ENCODE peak calls at places on chromosomes 12 and 14, in ten cellular contexts. Y is heart right ventricle, R is AG10803, J is cardiac muscle cell, U is AG09309, D is astrocyte of the cerebellum, Z is fibroblast of pulmonary artery, E is activated B cell treated with CpG ODN at 0.5 μM for 24 hours, T is upper lobe of right lung, K is bronchial epithelial cell. Q is an unnamed sample.

GRCh38 chr12:685388-685787 is 22.1 kb upstream of the NINJ2 start:
- DNase-seq in Y (no peak), R (no peak), J (no peak), U (no peak), D (peak), Z (peak), E (peak), T (no peak), K (peak), Q (no peak)

GRCh38 chr12:95277139-95277538 is 59.5 kb downstream of the VEZT start:
- DNase-seq in Y (no peak), R (peak), J (no peak), U (peak), D (peak), Z (peak), E (no peak), T (no peak), K (peak), Q (no peak)

GRCh38 chr14:91063119-91063518 is 2.7 kb upstream of the RPS6KA5 start:
- DNase-seq in Y (no peak), R (no peak), J (no peak), U (no peak), D (no peak), Z (peak), E (no peak), T (no peak), K (no peak), Q (no peak)

GRCh38 chr12:120713861-120714482 is 3.7 kb downstream of the UNC119B start:
- DNase-seq in Y (peak), R (peak), J (peak), U (peak), D (peak), Z (peak), E (no peak), T (no peak), K (peak), Q (peak)

GRCh38 chr12:6538420-6539275 is 4.3 kb downstream of the GAPDH start:
- DNase-seq in Y (no peak), R (peak), J (no peak), U (no peak), D (no peak), Z (no peak), E (no peak), T (no peak), K (peak), Q (no peak)

GRCh38 chr14:71549421-71549820 is 382.8 kb upstream of the RGS6 start:
- DNase-seq in Y (no peak), R (no peak), J (no peak), U (no peak), D (no peak), Z (no peak), E (no peak), T (no peak), K (no peak), Q (no peak)

GRCh38 chr14:59483360-59483759 is 848 bp downstream of the L3HYPDH start:
- DNase-seq in Y (no peak), R (peak), J (no peak), U (no peak), D (peak), Z (peak), E (no peak), T (no peak), K (peak), Q (no peak)

GRCh38 chr12:13175499-13175898 is 21.0 kb upstream of the EMP1 start:
- DNase-seq in Y (no peak), R (peak), J (no peak), U (no peak), D (no peak), Z (no peak), E (no peak), T (no peak), K (peak), Q (no peak)

GRCh38 chr12:129911437-129912049 is 7.7 kb upstream of the TMEM132D start:
- DNase-seq in Y (peak), R (peak), J (peak), U (no peak), D (peak), Z (peak), E (no peak), T (peak), K (peak), Q (peak)

GRCh38 chr12:12403264-12404248 is 46.7 kb downstream of the BORCS5 start:
- DNase-seq in Y (no peak), R (no peak), J (no peak), U (no peak), D (no peak), Z (peak), E (no peak), T (no peak), K (no peak), Q (no peak)

GRCh38 chr12:123085730-123086487 is 65.0 kb downstream of the PITPNM2 start:
- DNase-seq in Y (no peak), R (peak), J (no peak), U (no peak), D (no peak), Z (peak), E (no peak), T (no peak), K (peak), Q (no peak)

GRCh38 chr14:65449647-65450046 is 37.1 kb downstream of the FUT8 start:
- DNase-seq in Y (no peak), R (no peak), J (no peak), U (no peak), D (no peak), Z (no peak), E (no peak), T (no peak), K (no peak), Q (no peak)

GRCh38 chr14:23478109-23478698 is 8.7 kb downstream of the NGDN start:
- DNase-seq in Y (peak), R (peak), J (peak), U (peak), D (peak), Z (peak), E (peak), T (no peak), K (peak), Q (peak)

GRCh38 chr14:35456261-35456660 is 51.7 kb upstream of the NFKBIA start:
- DNase-seq in Y (no peak), R (no peak), J (no peak), U (no peak), D (no peak), Z (no peak), E (no peak), T (no peak), K (no peak), Q (no peak)

GRCh38 chr14:24461336-24461735 is 18.8 kb upstream of the SDR39U1 start:
- DNase-seq in Y (no peak), R (no peak), J (no peak), U (no peak), D (no peak), Z (no peak), E (no peak), T (no peak), K (peak), Q (no peak)

GRCh38 chr12:118780939-118781338 is 200.4 kb upstream of the SRRM4 start:
- DNase-seq in Y (no peak), R (no peak), J (no peak), U (no peak), D (no peak), Z (no peak), E (no peak), T (no peak), K (no peak), Q (no peak)

GRCh38 chr12:92338671-92339070 is 193.0 kb upstream of the BTG1 start:
- DNase-seq in Y (no peak), R (peak), J (no peak), U (no peak), D (no peak), Z (peak), E (no peak), T (no peak), K (no peak), Q (no peak)

GRCh38 chr14:50342211-50343080 is 30.3 kb downstream of the DMAC2L start:
- DNase-seq in Y (peak), R (peak), J (peak), U (peak), D (peak), Z (peak), E (no peak), T (no peak), K (peak), Q (peak)

GRCh38 chr12:65631621-65632111 is 192.6 kb upstream of the HMGA2 start:
- DNase-seq in Y (peak), R (peak), J (no peak), U (peak), D (peak), Z (peak), E (no peak), T (no peak), K (peak), Q (no peak)

GRCh38 chr12:3313655-3314305 is 177.2 kb upstream of the PRMT8 start:
- DNase-seq in Y (no peak), R (peak), J (peak), U (no peak), D (no peak), Z (peak), E (no peak), T (no peak), K (no peak), Q (peak)

GRCh38 chr14:34359423-34360120 is 102.5 kb downstream of the SPTSSA start:
- DNase-seq in Y (no peak), R (no peak), J (peak), U (no peak), D (no peak), Z (no peak), E (no peak), T (no peak), K (peak), Q (no peak)

GRCh38 chr12:133057446-133057845 is 20.1 kb downstream of the ZNF84 start:
- DNase-seq in Y (no peak), R (no peak), J (no peak), U (no peak), D (no peak), Z (peak), E (no peak), T (no peak), K (no peak), Q (no peak)

GRCh38 chr12:28941248-28941647 is 207.8 kb upstream of the FAR2 start:
- DNase-seq in Y (no peak), R (peak), J (no peak), U (no peak), D (no peak), Z (peak), E (no peak), T (no peak), K (peak), Q (no peak)

GRCh38 chr12:122834921-122835692 is at the start of gene HIP1R:
- DNase-seq in Y (no peak), R (no peak), J (peak), U (no peak), D (no peak), Z (peak), E (peak), T (peak), K (no peak), Q (peak)

GRCh38 chr12:4270016-4270669 is 3.4 kb upstream of the CCND2 start:
- DNase-seq in Y (no peak), R (no peak), J (no peak), U (no peak), D (no peak), Z (no peak), E (peak), T (no peak), K (peak), Q (no peak)

GRCh38 chr12:59940676-59941342 is 345.0 kb downstream of the SLC16A7 start:
- DNase-seq in Y (no peak), R (peak), J (no peak), U (no peak), D (no peak), Z (no peak), E (no peak), T (no peak), K (no peak), Q (no peak)

GRCh38 chr12:58433969-58434368 is 486.3 kb downstream of the LRIG3 start:
- DNase-seq in Y (no peak), R (no peak), J (no peak), U (no peak), D (no peak), Z (no peak), E (no peak), T (no peak), K (peak), Q (no peak)

GRCh38 chr12:16243487-16244412 is 33.7 kb downstream of the SLC15A5 start:
- DNase-seq in Y (no peak), R (no peak), J (no peak), U (no peak), D (no peak), Z (no peak), E (no peak), T (no peak), K (no peak), Q (no peak)

GRCh38 chr14:96130854-96131253 is 73.8 kb upstream of the BDKRB2 start:
- DNase-seq in Y (no peak), R (peak), J (no peak), U (no peak), D (no peak), Z (peak), E (no peak), T (no peak), K (peak), Q (no peak)

GRCh38 chr12:107418976-107419375 is 266.6 kb upstream of the PWP1 start:
- DNase-seq in Y (no peak), R (no peak), J (no peak), U (no peak), D (no peak), Z (no peak), E (no peak), T (no peak), K (no peak), Q (no peak)

GRCh38 chr12:69511870-69512269 is 41.7 kb downstream of the FRS2 start:
- DNase-seq in Y (no peak), R (no peak), J (no peak), U (no peak), D (no peak), Z (no peak), E (no peak), T (no peak), K (no peak), Q (no peak)

GRCh38 chr12:84502180-84502857 is 410.3 kb downstream of the SLC6A15 start:
- DNase-seq in Y (no peak), R (no peak), J (no peak), U (no peak), D (no peak), Z (no peak), E (no peak), T (no peak), K (peak), Q (no peak)

GRCh38 chr12:84502907-84503787 is 409.5 kb downstream of the SLC6A15 start:
- DNase-seq in Y (peak), R (peak), J (peak), U (peak), D (peak), Z (peak), E (no peak), T (no peak), K (peak), Q (peak)

GRCh38 chr12:84492381-84492883 is 420.2 kb downstream of the SLC6A15 start:
- DNase-seq in Y (no peak), R (no peak), J (no peak), U (no peak), D (no peak), Z (no peak), E (no peak), T (no peak), K (no peak), Q (no peak)

GRCh38 chr12:84497819-84498218 is 414.8 kb downstream of the SLC6A15 start:
- DNase-seq in Y (no peak), R (no peak), J (peak), U (no peak), D (peak), Z (peak), E (no peak), T (no peak), K (no peak), Q (no peak)
- TF ChIP-seq CTCF in Y (peak), R (peak), J (peak), U (peak), D (peak), Z (peak), E (no peak), T (no peak), K (no peak), Q (no peak)

GRCh38 chr14:103123634-103124500 is 606 bp downstream of the TNFAIP2 start:
- DNase-seq in Y (peak), R (peak), J (no peak), U (no peak), D (no peak), Z (peak), E (no peak), T (no peak), K (no peak), Q (no peak)
- TF ChIP-seq CTCF in Y (peak), R (peak), J (peak), U (peak), D (peak), Z (peak), E (no peak), T (peak), K (peak), Q (no peak)

DNA sequence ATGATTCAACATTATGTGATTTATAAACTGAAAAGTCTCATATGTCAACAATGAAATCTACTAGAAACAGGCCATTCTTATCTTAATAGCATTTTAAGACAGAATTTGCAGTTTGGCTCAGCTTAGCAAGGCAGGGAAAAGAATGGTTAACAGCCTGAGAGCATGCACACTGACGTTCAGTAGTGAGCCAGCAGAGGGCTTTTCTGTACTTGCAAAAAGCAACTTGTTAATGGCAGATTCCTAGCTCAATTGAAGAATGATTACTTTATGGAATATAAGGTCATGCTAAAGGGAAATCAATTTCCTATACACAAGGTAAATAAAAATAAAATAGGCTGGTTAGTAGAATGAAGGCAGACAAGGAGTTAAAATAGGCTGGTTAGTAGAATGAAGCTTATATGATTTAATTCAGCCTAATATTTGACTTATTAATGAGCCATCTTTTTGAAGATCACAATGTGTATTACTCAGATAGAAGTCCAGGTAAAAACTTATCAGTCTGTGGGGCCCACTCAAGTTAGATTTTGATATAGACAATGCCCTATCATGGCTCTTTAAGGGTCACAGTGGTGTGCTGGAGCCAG is 95.9 kb downstream of the OTOGL start:
- DNase-seq in Y (peak), R (peak), J (peak), U (peak), D (peak), Z (peak), E (no peak), T (no peak), K (peak), Q (no peak)
- TF ChIP-seq CTCF in Y (peak), R (peak), J (peak), U (peak), D (peak), Z (peak), E (no peak), T (peak), K (peak), Q (peak)

GRCh38 chr14:89625988-89626806 is 209.2 kb upstream of the FOXN3 start:
- DNase-seq in Y (no peak), R (no peak), J (no peak), U (no peak), D (no peak), Z (no peak), E (no peak), T (no peak), K (peak), Q (no peak)
- TF ChIP-seq CTCF in Y (no peak), R (no peak), J (no peak), U (no peak), D (no peak), Z (no peak), E (no peak), T (no peak), K (no peak), Q (no peak)

DNA sequence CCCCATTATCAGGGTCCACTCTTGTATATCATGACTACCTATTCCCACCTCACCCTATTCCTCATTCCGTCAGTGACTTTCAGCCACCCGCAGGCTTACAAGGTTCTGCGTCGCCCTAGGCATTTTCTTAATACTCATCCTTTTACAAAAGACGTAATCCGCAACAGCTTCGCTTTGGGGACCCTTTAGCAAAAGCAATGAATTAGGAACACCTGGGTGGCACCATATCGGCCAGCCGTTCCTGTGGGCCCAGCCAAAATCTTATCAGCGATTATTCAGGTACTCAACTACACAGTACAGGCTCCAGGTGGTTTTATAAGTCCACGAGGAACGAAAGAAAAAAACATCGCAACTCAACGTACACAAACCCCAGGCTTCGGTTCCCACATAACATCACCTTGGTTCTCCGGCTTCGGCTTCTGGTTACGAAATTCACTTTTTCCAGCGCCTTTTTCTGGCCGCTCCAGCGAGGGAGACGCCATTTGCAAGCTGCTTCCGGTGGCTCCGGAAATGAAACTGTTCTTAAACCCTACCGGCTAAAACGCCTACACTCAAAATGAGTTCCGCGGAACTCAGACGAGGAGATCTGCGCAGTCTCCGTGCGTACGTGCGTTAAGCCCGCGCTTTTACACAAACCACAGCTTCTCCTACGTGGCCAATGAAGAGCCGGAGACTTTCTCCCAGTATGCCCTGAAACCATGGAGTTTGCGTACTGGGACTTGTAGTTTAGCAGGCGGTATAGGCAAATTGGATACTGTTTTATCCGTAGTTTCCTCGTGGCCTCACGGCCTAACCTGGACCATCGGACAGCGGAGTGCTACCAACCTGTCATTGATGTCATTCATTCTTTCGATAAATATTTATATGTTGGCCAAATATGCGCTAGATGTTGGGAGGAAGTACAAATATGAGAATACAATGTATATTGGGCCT is at the start of gene KRR1:
- DNase-seq in Y (peak), R (peak), J (peak), U (peak), D (peak), Z (peak), E (peak), T (peak), K (peak), Q (peak)
- TF ChIP-seq CTCF in Y (no peak), R (no peak), J (no peak), U (no peak), D (no peak), Z (no peak), E (no peak), T (no peak), K (no peak), Q (no peak)

DNA sequence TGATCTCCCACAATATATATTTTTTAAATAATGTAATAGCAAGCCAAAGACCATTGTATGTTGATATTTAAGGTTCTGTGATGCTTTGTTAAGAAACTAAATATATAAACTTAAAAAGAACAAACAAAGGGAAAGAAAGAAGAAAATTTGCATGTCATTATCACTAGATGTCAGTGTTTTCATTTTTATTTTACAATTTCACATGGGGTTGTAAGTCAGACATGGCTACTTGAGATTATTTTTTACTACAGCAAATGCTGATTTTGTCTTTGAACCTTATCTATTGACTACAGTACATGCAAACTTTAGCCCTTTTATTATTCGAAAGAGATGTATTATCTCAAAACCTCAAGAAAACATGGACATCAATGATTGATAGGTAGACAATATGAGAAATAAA is 36.1 kb downstream of the SLCO1C1 start:
- DNase-seq in Y (no peak), R (no peak), J (no peak), U (no peak), D (no peak), Z (peak), E (no peak), T (no peak), K (no peak), Q (no peak)
- TF ChIP-seq CTCF in Y (no peak), R (no peak), J (no peak), U (no peak), D (no peak), Z (no peak), E (no peak), T (no peak), K (no peak), Q (no peak)

DNA sequence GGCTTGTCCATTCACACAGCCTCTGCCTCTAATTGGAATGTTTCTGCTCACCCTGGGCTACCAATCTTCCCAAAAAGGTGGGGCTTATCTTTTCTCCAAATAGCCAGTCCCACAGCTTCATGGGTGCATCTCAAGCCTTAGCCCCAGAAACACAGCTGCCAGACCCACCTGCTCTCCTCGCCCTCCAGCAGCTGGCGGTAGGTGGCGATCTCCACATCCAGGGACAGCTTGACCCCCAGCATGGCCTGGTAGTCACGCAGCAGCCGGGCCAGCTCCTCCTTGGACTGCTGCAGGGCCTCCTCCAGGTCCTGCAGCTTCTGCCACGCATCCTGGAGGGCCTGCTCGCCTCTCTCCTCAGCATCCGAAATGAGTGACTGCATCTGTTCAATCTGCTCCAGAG is 11.1 kb downstream of the KRT77 start:
- DNase-seq in Y (no peak), R (no peak), J (peak), U (no peak), D (no peak), Z (no peak), E (no peak), T (no peak), K (no peak), Q (peak)
- TF ChIP-seq CTCF in Y (no peak), R (peak), J (peak), U (peak), D (no peak), Z (peak), E (no peak), T (no peak), K (no peak), Q (no peak)

GRCh38 chr14:45201908-45202307 is 51.1 kb downstream of the MIS18BP1 start:
- DNase-seq in Y (no peak), R (peak), J (peak), U (no peak), D (no peak), Z (peak), E (no peak), T (no peak), K (no peak), Q (peak)
- TF ChIP-seq CTCF in Y (peak), R (peak), J (no peak), U (peak), D (peak), Z (peak), E (no peak), T (no peak), K (peak), Q (no peak)